ENCODE peak calls at places on chromosome 22, in ten cellular contexts. F is C1 segment of cervical spinal cord; E is mesendoderm; B is NCI-H1092; C is posterior cingulate gyrus; T is stimulated activated CD4-positive, alpha-beta T cell treated with anti-CD3 and anti-CD28 coated beads, TNF-alpha, amount 100 ng/mL, for 1 hour; J is prostate gland; D is uterus; Y is omental fat pad; R is activated T-cell treated with anti-CD3 and anti-CD28 coated beads, Interleukin-2, amount 50 U/mL, for 1 hour. X is an unnamed sample.

GRCh38 chr22:48943567-48944432 is 883.9 kb downstream of the BRD1 start:
- DNase-seq in R (no peak), F (no peak), B (no peak), Y (no peak), D (no peak), E (peak; percentile 74), J (no peak), C (peak; percentile 75), T (no peak), X (no peak)

GRCh38 chr22:37492428-37493344 is 6.5 kb upstream of the MFNG start:
- DNase-seq in J (no peak), Y (no peak), C (no peak), T (peak; percentile 17), D (no peak), E (peak; percentile 85), F (no peak), R (peak; percentile 60), B (no peak), X (peak; percentile 84)

GRCh38 chr22:36463783-36464184 is 17.7 kb downstream of the TXN2 start:
- DNase-seq in E (no peak), B (no peak), Y (no peak), T (no peak), R (no peak), J (no peak), F (no peak), C (no peak), D (peak; percentile 74), X (no peak)

GRCh38 chr22:32079110-32080089 is 36.3 kb downstream of the SLC5A1 start:
- DNase-seq in T (no peak), F (no peak), E (peak; percentile 91), Y (no peak), B (no peak), C (no peak), D (no peak), R (no peak), J (peak; percentile 57), X (no peak)

GRCh38 chr22:30265851-30266444 is 703 bp downstream of the OSM start:
- DNase-seq in T (peak; percentile 42), C (no peak), F (peak; percentile 24), D (no peak), Y (no peak), R (peak; percentile 82), B (no peak), E (no peak), J (no peak), X (peak; percentile 91)

GRCh38 chr22:37476389-37477329 is 9.5 kb downstream of the MFNG start:
- DNase-seq in T (no peak), J (no peak), R (no peak), E (no peak), F (no peak), C (no peak), D (no peak), Y (no peak), B (no peak), X (no peak)

GRCh38 chr22:49391436-49391835 is 436.2 kb downstream of the BRD1 start:
- DNase-seq in Y (no peak), J (no peak), R (no peak), B (no peak), D (no peak), F (no peak), T (no peak), C (no peak), E (no peak), X (no peak)

GRCh38 chr22:28933321-28933720 is 49.9 kb downstream of the ZNRF3 start:
- DNase-seq in C (no peak), J (no peak), Y (no peak), B (no peak), R (no peak), E (no peak), T (no peak), D (no peak), F (no peak), X (no peak)

GRCh38 chr22:47357086-47357485 is 594.6 kb downstream of the TBC1D22A start:
- DNase-seq in C (no peak), B (no peak), Y (no peak), E (no peak), J (no peak), D (no peak), T (no peak), F (no peak), R (no peak), X (no peak)

GRCh38 chr22:50161508-50162390 is 8.8 kb upstream of the PANX2 start:
- DNase-seq in J (no peak), T (no peak), E (no peak), D (no peak), R (no peak), B (no peak), C (no peak), F (no peak), Y (no peak), X (no peak)

GRCh38 chr22:39349506-39349966 is 255 bp upstream of the SYNGR1 start:
- DNase-seq in C (peak; percentile 67), R (peak; percentile 40), D (peak; percentile 39), T (no peak), B (peak; percentile 37), E (peak; percentile 42), F (no peak), Y (no peak), J (no peak), X (peak; percentile 79)

GRCh38 chr22:22076937-22077703 is 94.5 kb upstream of the TOP3B start:
- DNase-seq in Y (no peak), E (no peak), F (no peak), T (no peak), J (no peak), R (no peak), D (no peak), B (no peak), C (no peak), X (no peak)

GRCh38 chr22:30159561-30160353 is 79.5 kb downstream of the HORMAD2 start:
- DNase-seq in T (no peak), E (peak; percentile 6), D (no peak), J (peak; percentile 48), R (no peak), B (no peak), C (no peak), F (no peak), Y (no peak), X (no peak)

GRCh38 chr22:36362819-36363377 is 24.9 kb downstream of the MYH9 start:
- DNase-seq in B (no peak), F (no peak), D (no peak), J (no peak), C (no peak), E (no peak), Y (no peak), R (no peak), T (no peak), X (no peak)

GRCh38 chr22:18059473-18059872 is 18.3 kb upstream of the PEX26 start:
- DNase-seq in E (no peak), Y (no peak), B (no peak), R (no peak), T (no peak), D (no peak), J (no peak), F (no peak), C (no peak), X (no peak)

GRCh38 chr22:30169002-30169401 is 77.6 kb downstream of the LIF start:
- DNase-seq in Y (no peak), B (no peak), F (no peak), E (no peak), J (no peak), D (no peak), R (no peak), T (no peak), C (no peak), X (no peak)

GRCh38 chr22:43127166-43127908 is 15.9 kb downstream of the MCAT start:
- DNase-seq in E (no peak), D (no peak), F (no peak), C (no peak), Y (no peak), B (no peak), J (no peak), R (no peak), T (no peak), X (no peak)

GRCh38 chr22:50027639-50028537 is 15.3 kb upstream of the IL17REL start:
- DNase-seq in E (no peak), B (peak; percentile 3), R (peak; percentile 58), C (no peak), F (no peak), Y (no peak), J (no peak), T (peak; percentile 25), D (no peak), X (no peak)